ENCODE peak calls at places on chromosomes 2 and 18, in eight cellular contexts. H, V, Z, M, C, Y, A and S are unnamed samples.

GRCh38 chr2:172083725-172084483 is 1.4 kb upstream of the DLX1 start:
- DNase-seq in M (peak; percentile 24), Z (no peak), C (no peak), H (no peak), Y (no peak), A (no peak), V (peak; percentile 37), S (no peak)

GRCh38 chr2:86072271-86072858 is 33.3 kb downstream of the POLR1A start:
- DNase-seq in V (no peak), M (no peak), Y (peak; percentile 84), C (peak; percentile 5), H (peak; percentile 74), A (no peak), Z (peak; percentile 66), S (no peak)

GRCh38 chr2:72031346-72032115 is 116.1 kb downstream of the CYP26B1 start:
- DNase-seq in Y (no peak), M (no peak), C (no peak), V (no peak), Z (no peak), A (no peak), H (no peak), S (peak; percentile 2)

GRCh38 chr2:227942021-227942420 is 70.6 kb downstream of the DAW1 start:
- DNase-seq in A (no peak), H (no peak), Z (no peak), V (no peak), Y (peak; percentile 31), C (no peak), M (no peak), S (no peak)

GRCh38 chr2:68908392-68908970 is 37.3 kb upstream of the BMP10 start:
- DNase-seq in M (peak; percentile 89), H (peak; percentile 82), A (peak; percentile 75), C (peak; percentile 30), Z (no peak), V (peak; percentile 69), Y (peak; percentile 91), S (peak; percentile 85)

GRCh38 chr18:8820701-8821465 is 115.5 kb downstream of the MTCL1 start:
- DNase-seq in A (no peak), Y (no peak), M (no peak), V (no peak), C (no peak), H (no peak), Z (no peak), S (no peak)

GRCh38 chr2:176464886-176465564 is 195.8 kb downstream of the MTX2 start:
- DNase-seq in M (no peak), Y (no peak), V (no peak), Z (no peak), H (no peak), A (no peak), C (no peak), S (no peak)

GRCh38 chr2:141694180-141694579 is 436.6 kb downstream of the LRP1B start:
- DNase-seq in C (no peak), H (no peak), A (no peak), Z (no peak), V (no peak), M (no peak), Y (no peak), S (no peak)

GRCh38 chr2:168456526-168457176 is 579 bp downstream of the CERS6 start:
- DNase-seq in Y (peak; percentile 45), H (no peak), V (peak; percentile 44), Z (peak; percentile 50), M (peak; percentile 66), C (no peak), A (peak; percentile 29), S (no peak)

GRCh38 chr2:172085460-172086159 is at the start of gene DLX1:
- DNase-seq in C (no peak), Z (peak; percentile 61), H (no peak), V (peak; percentile 43), Y (no peak), M (peak; percentile 26), A (no peak), S (no peak)

GRCh38 chr18:59311631-59312030 is 6.8 kb downstream of the CPLX4 start:
- DNase-seq in V (no peak), Y (peak; percentile 6), M (no peak), A (no peak), H (no peak), C (no peak), Z (no peak), S (no peak)

GRCh38 chr18:48527467-48527866 is 11.4 kb upstream of the CTIF start:
- DNase-seq in M (no peak), Z (no peak), A (no peak), Y (no peak), V (no peak), C (no peak), H (no peak), S (no peak)

GRCh38 chr2:173288561-173288960 is 66.1 kb upstream of the CDCA7 start:
- DNase-seq in V (no peak), H (peak; percentile 10), Y (peak; percentile 72), C (no peak), A (no peak), Z (no peak), M (peak; percentile 34), S (no peak)

GRCh38 chr2:26870585-26871095 is 22.7 kb downstream of the DPYSL5 start:
- DNase-seq in C (peak; percentile 43), M (no peak), Z (no peak), A (no peak), V (no peak), Y (no peak), H (no peak), S (no peak)

GRCh38 chr2:239911630-239912071 is 113.5 kb downstream of the NDUFA10 start:
- DNase-seq in H (no peak), M (no peak), A (no peak), Y (no peak), Z (no peak), V (no peak), C (no peak), S (no peak)

GRCh38 chr18:36522503-36522902 is 225.0 kb downstream of the FHOD3 start:
- DNase-seq in M (no peak), H (no peak), Y (no peak), C (no peak), A (no peak), V (no peak), Z (no peak), S (no peak)

GRCh38 chr18:9577361-9577760 is 37.0 kb downstream of the PPP4R1 start:
- DNase-seq in Z (no peak), A (no peak), Y (no peak), M (no peak), C (no peak), H (no peak), V (no peak), S (no peak)

GRCh38 chr2:101399001-101399794 is 11.9 kb upstream of the CREG2 start:
- DNase-seq in C (no peak), Y (no peak), H (no peak), M (no peak), Z (no peak), V (no peak), A (no peak), S (no peak)

GRCh38 chr2:63544017-63544627 is 44.2 kb downstream of the WDPCP start:
- DNase-seq in C (no peak), Z (no peak), V (peak; percentile 4), A (no peak), Y (peak; percentile 39), H (peak; percentile 33), M (no peak), S (no peak)

GRCh38 chr2:223681125-223681524 is 79.0 kb upstream of the SCG2 start:
- DNase-seq in M (no peak), Z (no peak), Y (no peak), H (no peak), V (no peak), C (no peak), A (no peak), S (no peak)

GRCh38 chr2:152499921-152500320 is 164.9 kb downstream of the FMNL2 start:
- DNase-seq in H (peak; percentile 65), V (no peak), Z (no peak), C (peak; percentile 58), Y (peak; percentile 88), M (no peak), A (no peak), S (no peak)

GRCh38 chr2:38436227-38436664 is 59.2 kb upstream of the ATL2 start:
- DNase-seq in Y (no peak), H (no peak), Z (no peak), M (no peak), C (no peak), V (no peak), A (no peak), S (no peak)

GRCh38 chr18:31116853-31117595 is 14.8 kb upstream of the DSC2 start:
- DNase-seq in V (no peak), C (no peak), A (no peak), H (no peak), Y (no peak), M (no peak), Z (no peak), S (no peak)

GRCh38 chr18:3264362-3264761 is 2.4 kb downstream of the MYL12B start:
- DNase-seq in C (no peak), Z (no peak), H (no peak), V (no peak), A (no peak), M (peak; percentile 34), Y (no peak), S (no peak)

GRCh38 chr2:168773719-168774521 is 28.5 kb upstream of the NOSTRIN start:
- DNase-seq in A (no peak), Y (peak; percentile 81), V (no peak), H (peak; percentile 81), M (peak; percentile 51), Z (peak; percentile 30), C (peak; percentile 51), S (no peak)

GRCh38 chr2:95730813-95731212 is 139.0 kb downstream of the TRIM43 start:
- DNase-seq in H (no peak), A (no peak), C (no peak), M (no peak), Y (peak; percentile 8), V (no peak), Z (no peak), S (no peak)

GRCh38 chr2:223044092-223044836 is 7.7 kb upstream of the KCNE4 start:
- DNase-seq in H (no peak), Y (peak; percentile 32), M (no peak), A (no peak), V (no peak), Z (no peak), C (no peak), S (no peak)

GRCh38 chr2:25586726-25587144 is 86.6 kb downstream of the DTNB start:
- DNase-seq in C (no peak), Z (no peak), H (no peak), V (no peak), A (no peak), M (peak; percentile 33), Y (peak; percentile 17), S (no peak)

GRCh38 chr2:234671716-234672115 is 174.8 kb upstream of the ARL4C start:
- DNase-seq in Z (no peak), C (no peak), A (no peak), H (no peak), M (no peak), V (no peak), Y (no peak), S (no peak)

GRCh38 chr2:241049739-241050623 is 51.6 kb downstream of the SNED1 start:
- DNase-seq in A (no peak), Z (no peak), Y (no peak), V (no peak), C (no peak), M (no peak), H (no peak), S (no peak)

GRCh38 chr2:138112536-138112935 is 148.3 kb downstream of the HNMT start:
- DNase-seq in Z (no peak), Y (peak; percentile 47), C (no peak), A (no peak), H (peak; percentile 57), M (no peak), V (no peak), S (no peak)

GRCh38 chr2:103232882-103233281 is 471.1 kb downstream of the TMEM182 start:
- DNase-seq in C (no peak), M (no peak), H (no peak), Y (no peak), V (no peak), Z (no peak), A (no peak), S (no peak)